ENCODE peak calls at places on chromosomes 12 and 14, in five cellular contexts. P, A, J, S and M are unnamed samples.

GRCh38 chr14:93943052-93943451 is 15.9 kb downstream of the FAM181A start:
- DNase-seq in S (no peak), J (peak), A (no peak), P (no peak), M (peak)

GRCh38 chr14:65926935-65927700 is 514.6 kb downstream of the FUT8 start:
- DNase-seq in S (no peak), P (no peak), J (no peak), A (no peak), M (no peak)

GRCh38 chr14:71638523-71639196 is 293.6 kb upstream of the RGS6 start:
- DNase-seq in S (no peak), A (peak), J (peak), P (no peak), M (no peak)

GRCh38 chr12:14048949-14049545 is 67.6 kb upstream of the GRIN2B start:
- DNase-seq in S (no peak), J (no peak), A (no peak), P (no peak), M (no peak)

GRCh38 chr12:57389033-57389432 is 41.8 kb downstream of the R3HDM2 start:
- DNase-seq in P (no peak), J (peak), S (no peak), A (peak), M (peak)

GRCh38 chr12:39617887-39618286 is 1.7 kb downstream of the ABCD2 start:
- DNase-seq in S (no peak), P (no peak), A (no peak), J (no peak), M (no peak)

GRCh38 chr12:120317258-120318105 is 10.1 kb downstream of the PLA2G1B start:
- DNase-seq in P (peak), A (peak), J (peak), S (peak), M (peak)

GRCh38 chr12:1936406-1937320 is 18.2 kb upstream of the CACNA2D4 start:
- DNase-seq in S (peak), A (no peak), P (no peak), J (peak), M (peak)

GRCh38 chr12:123715151-123715676 is 3.1 kb downstream of the ATP6V0A2 start:
- DNase-seq in J (no peak), P (no peak), S (no peak), A (no peak), M (no peak)

GRCh38 chr12:1914116-1914911 is 4.1 kb downstream of the CACNA2D4 start:
- DNase-seq in A (no peak), S (no peak), P (no peak), J (no peak), M (no peak)

GRCh38 chr14:30445394-30445793 is 113.6 kb upstream of the G2E3 start:
- DNase-seq in P (no peak), A (no peak), S (peak), J (no peak), M (no peak)

GRCh38 chr14:104135121-104135903 is 3.1 kb upstream of the KIF26A start:
- DNase-seq in S (peak), P (no peak), A (no peak), J (no peak), M (no peak)

GRCh38 chr12:10365716-10366433 is 24.0 kb downstream of the KLRK1 start:
- DNase-seq in A (no peak), S (no peak), P (no peak), J (no peak), M (peak)

GRCh38 chr14:23545740-23546411 is 5.7 kb downstream of the ZFHX2 start:
- DNase-seq in S (no peak), P (no peak), A (no peak), J (no peak), M (no peak)

GRCh38 chr14:75299064-75299463 is 20.4 kb downstream of the FOS start:
- DNase-seq in S (peak), P (no peak), A (no peak), J (no peak), M (no peak)

GRCh38 chr12:9050521-9051155 is 61.3 kb downstream of the KLRG1 start:
- DNase-seq in A (no peak), S (no peak), J (no peak), P (no peak), M (no peak)

GRCh38 chr12:45049912-45050318 is 984 bp downstream of the DBX2 start:
- DNase-seq in S (no peak), A (no peak), P (no peak), J (no peak), M (peak)
- H3K4me3 ChIP-seq in S (no peak), A (no peak), P (no peak), J (no peak), M (no peak)

GRCh38 chr14:89955418-89956293 is at the start of gene TDP1:
- DNase-seq in S (peak), J (peak), A (peak), P (peak), M (peak)
- H3K4me3 ChIP-seq in S (peak), J (peak), A (peak), P (peak), M (peak)

GRCh38 chr12:54377797-54378515 is 6.6 kb downstream of the ZNF385A start:
- DNase-seq in A (no peak), J (no peak), P (no peak), S (no peak), M (no peak)
- H3K4me3 ChIP-seq in A (no peak), J (no peak), P (no peak), S (no peak), M (no peak)

DNA sequence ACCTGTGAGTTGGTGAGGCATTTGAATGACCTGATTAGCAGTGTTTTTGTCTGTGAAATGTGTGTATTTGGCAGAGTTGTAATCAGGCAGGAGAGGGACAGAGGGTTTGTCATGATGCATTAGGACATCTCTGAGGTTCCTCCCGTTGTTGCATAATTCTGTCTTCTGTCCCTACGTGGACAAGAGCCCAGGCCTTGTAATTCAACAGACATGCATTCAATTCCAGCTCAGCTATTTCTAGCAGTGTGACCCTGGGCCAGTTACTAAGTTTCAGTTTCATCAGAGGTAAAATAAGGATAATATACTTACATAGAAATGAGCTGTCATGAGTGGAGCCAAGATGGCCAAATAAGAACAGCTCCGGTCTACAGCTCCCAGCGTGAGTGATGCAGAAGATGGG is 208.6 kb downstream of the SLC38A4 start:
- DNase-seq in J (no peak), A (peak), S (peak), P (no peak), M (no peak)
- H3K4me3 ChIP-seq in J (no peak), A (no peak), S (no peak), P (no peak), M (no peak)

GRCh38 chr14:56121786-56122185 is 3.6 kb downstream of the PELI2 start:
- DNase-seq in J (no peak), S (no peak), A (peak), P (no peak), M (no peak)
- H3K4me3 ChIP-seq in J (no peak), S (no peak), A (no peak), P (no peak), M (no peak)

GRCh38 chr14:103021817-103022668 is 35.3 kb downstream of the CDC42BPB start:
- DNase-seq in J (no peak), A (no peak), P (no peak), S (peak), M (peak)
- H3K4me3 ChIP-seq in J (no peak), A (no peak), P (no peak), S (no peak), M (no peak)

GRCh38 chr12:116508145-116509121 is 50.7 kb upstream of the MAP1LC3B2 start:
- DNase-seq in P (no peak), A (no peak), J (no peak), S (peak), M (no peak)
- H3K4me3 ChIP-seq in P (no peak), A (peak), J (peak), S (no peak), M (peak)